ENCODE peak calls at places on chromosome 11, in nine cellular contexts. J is D341Med; S is amniotic stem cell; P is activated naive CD8-positive, alpha-beta T cell treated with anti-CD3 and anti-CD28 coated beads, Interleukin-2, amount 50 U/mL, for 24 hours; M is activated CD4-positive, alpha-beta T cell treated with anti-CD3 and anti-CD28 coated beads for 24 hours; U is RCC 7860; F is frontal cortex; Q is fibroblast of the aortic adventitia; Z is midbrain. X is an unnamed sample.

GRCh38 chr11:33670250-33671011 is 30.2 kb downstream of the C11orf91 start:
- DNase-seq in J (no peak), S (peak; percentile 38), P (no peak), M (no peak), U (no peak), F (no peak), Q (peak; percentile 61), Z (no peak), X (no peak)

GRCh38 chr11:27861706-27862430 is 161.6 kb upstream of the BDNF start:
- DNase-seq in J (no peak), S (peak; percentile 54), P (no peak), M (no peak), U (peak; percentile 78), F (no peak), Q (peak; percentile 92), Z (no peak), X (no peak)

GRCh38 chr11:131242616-131243015 is 127.8 kb upstream of the NTM start:
- DNase-seq in J (no peak), S (no peak), P (no peak), M (no peak), U (no peak), F (no peak), Q (no peak), Z (no peak), X (no peak)

GRCh38 chr11:78259777-78260470 is 71.2 kb downstream of the USP35 start:
- DNase-seq in J (no peak), S (no peak), P (no peak), M (no peak), U (no peak), F (no peak), Q (no peak), Z (no peak), X (no peak)

GRCh38 chr11:44593194-44593593 is 27.7 kb downstream of the CD82 start:
- DNase-seq in J (no peak), S (no peak), P (no peak), M (no peak), U (no peak), F (peak; percentile 61), Q (no peak), Z (peak; percentile 90), X (no peak)

GRCh38 chr11:92314499-92314898 is 89.9 kb downstream of the FAT3 start:
- DNase-seq in J (no peak), S (no peak), P (no peak), M (no peak), U (no peak), F (no peak), Q (no peak), Z (peak; percentile 16), X (no peak)

GRCh38 chr11:96001037-96001436 is 77.1 kb upstream of the MTMR2 start:
- DNase-seq in J (no peak), S (no peak), P (no peak), M (no peak), U (no peak), F (no peak), Q (peak; percentile 97), Z (peak; percentile 67), X (no peak)

GRCh38 chr11:16917941-16918340 is 96.3 kb downstream of the PLEKHA7 start:
- DNase-seq in J (no peak), S (no peak), P (no peak), M (no peak), U (no peak), F (no peak), Q (no peak), Z (no peak), X (no peak)

GRCh38 chr11:34773211-34773610 is 143.0 kb downstream of the APIP start:
- DNase-seq in J (no peak), S (no peak), P (no peak), M (no peak), U (no peak), F (no peak), Q (no peak), Z (no peak), X (no peak)

GRCh38 chr11:134266841-134267251 is 9.3 kb upstream of the GLB1L3 start:
- DNase-seq in J (no peak), S (peak; percentile 25), P (no peak), M (no peak), U (no peak), F (no peak), Q (peak; percentile 75), Z (no peak), X (peak; percentile 54)

X was measured in breast epithelium.